ENCODE peak calls at places on chromosome X, in ten cellular contexts. W, T, J, L, M, H, N, K, B and Q are unnamed samples.

GRCh38 chrX:150664290-150664689 is 28.9 kb upstream of the MTMR1 start:
- DNase-seq in J (peak), B (peak), H (no peak), N (no peak), K (no peak), M (peak), W (peak), L (no peak), T (peak), Q (no peak)

GRCh38 chrX:51456814-51457213 is 39.6 kb downstream of the NUDT11 start:
- DNase-seq in K (no peak), T (no peak), M (no peak), J (no peak), L (no peak), W (no peak), H (no peak), B (peak), N (no peak), Q (no peak)

GRCh38 chrX:97563531-97564133 is 679.9 kb downstream of the RPA4 start:
- DNase-seq in T (no peak), J (peak), K (peak), M (peak), H (peak), W (peak), N (no peak), B (peak), L (peak), Q (peak)

GRCh38 chrX:133444196-133444595 is 28.9 kb upstream of the GPC4 start:
- DNase-seq in B (no peak), L (no peak), M (no peak), K (no peak), H (no peak), W (no peak), J (no peak), T (no peak), N (no peak), Q (no peak)

GRCh38 chrX:55488559-55489314 is 911 bp downstream of the USP51 start:
- DNase-seq in M (peak), K (peak), N (peak), B (peak), W (peak), J (no peak), H (no peak), L (peak), T (peak), Q (peak)

GRCh38 chrX:40281341-40282005 is 183.7 kb upstream of the BCOR start:
- DNase-seq in T (no peak), H (no peak), W (no peak), N (no peak), M (no peak), B (no peak), J (no peak), K (no peak), L (no peak), Q (no peak)

GRCh38 chrX:41734530-41734929 is 10.5 kb downstream of the GPR82 start:
- DNase-seq in W (peak), H (no peak), K (no peak), L (peak), J (no peak), N (no peak), M (no peak), T (no peak), B (peak), Q (peak)

GRCh38 chrX:46978341-46979291 is 66.4 kb downstream of the JADE3 start:
- DNase-seq in K (peak), L (peak), J (peak), W (peak), H (peak), T (peak), M (peak), B (peak), N (peak), Q (peak)

GRCh38 chrX:45735571-45735970 is 534.9 kb upstream of the DIPK2B start:
- DNase-seq in K (no peak), N (no peak), M (no peak), H (no peak), W (no peak), B (no peak), L (no peak), T (no peak), J (no peak), Q (no peak)

GRCh38 chrX:19649227-19650009 is 134.1 kb upstream of the MAP3K15 start:
- DNase-seq in B (no peak), T (no peak), J (no peak), W (no peak), L (peak), H (no peak), M (no peak), N (no peak), K (no peak), Q (no peak)

GRCh38 chrX:55135171-55135570 is 46.4 kb downstream of the PAGE2 start:
- DNase-seq in B (peak), H (peak), W (no peak), L (peak), N (no peak), K (no peak), J (no peak), M (peak), T (peak), Q (peak)

GRCh38 chrX:109857898-109858297 is 124.8 kb upstream of the ACSL4 start:
- DNase-seq in L (no peak), N (no peak), B (peak), T (no peak), H (no peak), M (no peak), J (no peak), K (no peak), W (no peak), Q (no peak)

GRCh38 chrX:8453619-8454018 is 11.0 kb upstream of the VCX3B start:
- DNase-seq in W (no peak), N (no peak), K (no peak), B (no peak), L (no peak), H (no peak), M (no peak), T (no peak), J (no peak), Q (no peak)

GRCh38 chrX:23826653-23827052 is 43.7 kb downstream of the SAT1 start:
- DNase-seq in K (no peak), B (no peak), T (no peak), M (no peak), W (no peak), H (no peak), L (no peak), N (no peak), J (no peak), Q (no peak)

GRCh38 chrX:39158801-39159657 is 357.8 kb downstream of the MID1IP1 start:
- DNase-seq in B (peak), H (peak), J (no peak), K (no peak), L (no peak), N (peak), M (no peak), W (peak), T (no peak), Q (peak)

GRCh38 chrX:51435101-51435500 is 61.3 kb downstream of the NUDT11 start:
- DNase-seq in J (no peak), H (no peak), K (no peak), B (no peak), T (no peak), L (no peak), M (no peak), N (no peak), W (no peak), Q (no peak)

GRCh38 chrX:138082881-138083280 is 517.0 kb downstream of the ZIC3 start:
- DNase-seq in T (no peak), L (no peak), K (no peak), M (no peak), B (no peak), N (no peak), J (no peak), W (no peak), H (no peak), Q (no peak)

GRCh38 chrX:48702716-48703115 is 6.2 kb downstream of the SUV39H1 start:
- DNase-seq in T (no peak), L (no peak), B (no peak), M (no peak), J (no peak), W (no peak), K (no peak), N (no peak), H (no peak), Q (no peak)

GRCh38 chrX:55908685-55909212 is 191.2 kb downstream of the RRAGB start:
- DNase-seq in N (no peak), B (peak), K (no peak), T (no peak), H (no peak), W (no peak), J (no peak), L (peak), M (peak), Q (no peak)

GRCh38 chrX:120213438-120214265 is 37.0 kb upstream of the ZBTB33 start:
- DNase-seq in N (no peak), W (peak), K (peak), T (peak), H (peak), B (peak), M (peak), L (peak), J (peak), Q (peak)

GRCh38 chrX:112830540-112830939 is 10.1 kb downstream of the AMOT start:
- DNase-seq in B (no peak), N (no peak), J (no peak), W (no peak), K (no peak), L (no peak), M (no peak), T (no peak), H (no peak), Q (no peak)